ENCODE peak calls at places on chromosomes 1 and 21, in five cellular contexts. One of them, this sample, is unnamed. For H3K4me1, the result is how much of the 10 kb centered on the place peaks cover.

GRCh38 chr1:151157067-151157531 is 650 bp downstream of the TNFAIP8L2 start:
- DNase-seq in aorta: peak
- DNase-seq in spleen: peak
- DNase-seq in GM23338: no peak
- DNase-seq in endothelial cell of umbilical vein: no peak
- DNase-seq in this sample: no peak

GRCh38 chr1:29607236-29607635 is 370.9 kb downstream of the PTPRU start:
- DNase-seq in aorta: no peak
- DNase-seq in spleen: no peak
- DNase-seq in GM23338: peak
- DNase-seq in endothelial cell of umbilical vein: no peak
- DNase-seq in this sample: no peak

GRCh38 chr1:121408354-121408753 is 223.6 kb downstream of the SRGAP2C start:
- DNase-seq in aorta: no peak
- DNase-seq in spleen: no peak
- DNase-seq in GM23338: no peak
- DNase-seq in endothelial cell of umbilical vein: no peak
- DNase-seq in this sample: no peak

GRCh38 chr1:115400891-115401290 is 62.8 kb upstream of the NGF start:
- DNase-seq in aorta: no peak
- DNase-seq in spleen: no peak
- DNase-seq in GM23338: no peak
- DNase-seq in endothelial cell of umbilical vein: no peak
- DNase-seq in this sample: no peak

GRCh38 chr1:197955486-197956394 is 38.6 kb downstream of the LHX9 start:
- DNase-seq in aorta: no peak
- DNase-seq in spleen: no peak
- DNase-seq in GM23338: no peak
- DNase-seq in endothelial cell of umbilical vein: no peak
- DNase-seq in this sample: no peak

GRCh38 chr1:75677443-75677842 is 47.1 kb upstream of the ACADM start:
- DNase-seq in aorta: no peak
- DNase-seq in spleen: no peak
- DNase-seq in GM23338: no peak
- DNase-seq in endothelial cell of umbilical vein: no peak
- DNase-seq in this sample: no peak

GRCh38 chr1:165257969-165258459 is 98.5 kb downstream of the LMX1A start:
- DNase-seq in aorta: peak
- DNase-seq in spleen: no peak
- DNase-seq in GM23338: peak
- DNase-seq in endothelial cell of umbilical vein: peak
- DNase-seq in this sample: peak

GRCh38 chr1:66090863-66091457 is 298.3 kb downstream of the PDE4B start:
- DNase-seq in aorta: no peak
- DNase-seq in spleen: no peak
- DNase-seq in GM23338: peak
- DNase-seq in endothelial cell of umbilical vein: no peak
- DNase-seq in this sample: peak

GRCh38 chr1:77976433-77977076 is 2.3 kb downstream of the FUBP1 start:
- DNase-seq in aorta: no peak
- DNase-seq in spleen: no peak
- DNase-seq in GM23338: no peak
- DNase-seq in endothelial cell of umbilical vein: peak
- DNase-seq in this sample: peak

GRCh38 chr1:109762039-109762585 is 1.6 kb downstream of the EPS8L3 start:
- DNase-seq in aorta: peak
- DNase-seq in spleen: no peak
- DNase-seq in GM23338: no peak
- DNase-seq in endothelial cell of umbilical vein: no peak
- DNase-seq in this sample: no peak

GRCh38 chr1:167790117-167790516 is 68.3 kb downstream of the MPZL1 start:
- DNase-seq in aorta: no peak
- DNase-seq in spleen: no peak
- DNase-seq in GM23338: no peak
- DNase-seq in endothelial cell of umbilical vein: no peak
- DNase-seq in this sample: no peak

GRCh38 chr21:45085700-45086099 is 11.3 kb downstream of the ADARB1 start:
- DNase-seq in aorta: no peak
- DNase-seq in spleen: no peak
- DNase-seq in GM23338: no peak
- DNase-seq in endothelial cell of umbilical vein: no peak
- DNase-seq in this sample: no peak

GRCh38 chr1:6348511-6349191 is 44.9 kb downstream of the ACOT7 start:
- DNase-seq in aorta: no peak
- DNase-seq in spleen: peak
- DNase-seq in GM23338: no peak
- DNase-seq in endothelial cell of umbilical vein: peak
- DNase-seq in this sample: peak

GRCh38 chr1:159177273-159177907 is 6.0 kb downstream of the CADM3 start:
- DNase-seq in aorta: no peak
- DNase-seq in spleen: no peak
- DNase-seq in GM23338: peak
- DNase-seq in endothelial cell of umbilical vein: peak
- DNase-seq in this sample: peak

GRCh38 chr1:24111264-24111997 is 504 bp downstream of the MYOM3 start:
- DNase-seq in aorta: peak
- DNase-seq in spleen: peak
- DNase-seq in GM23338: no peak
- DNase-seq in endothelial cell of umbilical vein: peak
- DNase-seq in this sample: no peak

GRCh38 chr1:211133393-211133840 is 531 bp downstream of the KCNH1 start:
- DNase-seq in aorta: peak
- DNase-seq in spleen: peak
- DNase-seq in GM23338: peak
- DNase-seq in endothelial cell of umbilical vein: no peak
- DNase-seq in this sample: peak

GRCh38 chr1:111279144-111279543 is 11.5 kb upstream of the CHIA start:
- DNase-seq in aorta: no peak
- DNase-seq in spleen: no peak
- DNase-seq in GM23338: no peak
- DNase-seq in endothelial cell of umbilical vein: no peak
- DNase-seq in this sample: no peak

GRCh38 chr1:225354906-225355305 is 72.9 kb downstream of the LBR start:
- DNase-seq in aorta: no peak
- DNase-seq in spleen: no peak
- DNase-seq in GM23338: no peak
- DNase-seq in endothelial cell of umbilical vein: no peak
- DNase-seq in this sample: no peak

GRCh38 chr21:33703750-33704606 is 61.7 kb downstream of the ITSN1 start:
- DNase-seq in aorta: no peak
- DNase-seq in spleen: no peak
- DNase-seq in GM23338: peak
- DNase-seq in endothelial cell of umbilical vein: peak
- DNase-seq in this sample: no peak

GRCh38 chr1:204806943-204807624 is 63.6 kb upstream of the NFASC start:
- DNase-seq in aorta: peak
- DNase-seq in spleen: peak
- DNase-seq in GM23338: peak
- DNase-seq in endothelial cell of umbilical vein: peak
- DNase-seq in this sample: peak

GRCh38 chr1:179754031-179754624 is 11.0 kb downstream of the FAM163A start:
- DNase-seq in aorta: no peak
- DNase-seq in spleen: no peak
- DNase-seq in GM23338: no peak
- DNase-seq in endothelial cell of umbilical vein: no peak
- DNase-seq in this sample: peak

GRCh38 chr1:225378880-225379279 is 49.0 kb downstream of the LBR start:
- DNase-seq in aorta: no peak
- DNase-seq in spleen: no peak
- DNase-seq in GM23338: peak
- DNase-seq in endothelial cell of umbilical vein: no peak
- DNase-seq in this sample: peak

GRCh38 chr1:198892065-198892464 is 253.2 kb downstream of the PTPRC start:
- DNase-seq in aorta: no peak
- DNase-seq in spleen: no peak
- DNase-seq in GM23338: peak
- DNase-seq in endothelial cell of umbilical vein: peak
- DNase-seq in this sample: peak

GRCh38 chr21:36156815-36157670 is at the start of gene DOP1B:
- DNase-seq in aorta: no peak
- DNase-seq in spleen: no peak
- DNase-seq in GM23338: peak
- DNase-seq in endothelial cell of umbilical vein: peak
- DNase-seq in this sample: peak

GRCh38 chr1:34885405-34886247 is 26.1 kb upstream of the SMIM12 start:
- DNase-seq in aorta: peak
- DNase-seq in spleen: no peak
- DNase-seq in GM23338: peak
- DNase-seq in endothelial cell of umbilical vein: peak
- DNase-seq in this sample: peak

GRCh38 chr1:155241851-155242264 is 13.4 kb downstream of the ENTREP3 start:
- DNase-seq in aorta: no peak
- DNase-seq in spleen: no peak
- DNase-seq in GM23338: no peak
- DNase-seq in endothelial cell of umbilical vein: no peak
- DNase-seq in this sample: no peak

GRCh38 chr1:99652881-99653281 is 7.0 kb downstream of the PALMD start:
- DNase-seq in aorta: no peak
- DNase-seq in spleen: no peak
- DNase-seq in GM23338: peak
- DNase-seq in endothelial cell of umbilical vein: peak
- DNase-seq in this sample: no peak

GRCh38 chr1:44355582-44356305 is 687 bp upstream of the ERI3 start:
- DNase-seq in aorta: no peak
- DNase-seq in spleen: no peak
- DNase-seq in GM23338: no peak
- DNase-seq in endothelial cell of umbilical vein: no peak
- DNase-seq in this sample: no peak
- H3K27ac ChIP-seq in aorta: no peak
- H3K27ac ChIP-seq in spleen: no peak
- H3K27ac ChIP-seq in GM23338: no peak
- H3K27ac ChIP-seq in endothelial cell of umbilical vein: no peak
- H3K27ac ChIP-seq in this sample: no peak

DNA sequence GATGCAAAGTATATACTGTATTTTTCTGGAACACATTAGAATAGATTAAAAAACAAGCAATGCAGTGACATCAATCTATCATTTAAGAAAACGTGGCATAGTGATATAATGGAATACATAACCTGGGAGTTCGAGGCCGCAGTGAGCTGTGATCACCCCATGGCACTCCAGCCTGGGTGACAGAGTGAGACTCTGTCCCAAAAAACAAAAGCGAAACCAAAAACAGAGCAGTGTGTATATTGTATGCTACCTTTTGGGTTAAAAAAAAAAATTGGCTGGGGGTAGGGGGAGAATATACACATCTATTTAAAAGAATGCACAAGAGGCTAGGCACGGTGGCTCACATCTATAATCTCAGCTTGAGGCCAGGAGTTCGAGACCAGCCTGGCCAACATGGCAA is 13.5 kb downstream of the SLC2A1 start:
- DNase-seq in aorta: no peak
- DNase-seq in spleen: no peak
- DNase-seq in GM23338: no peak
- DNase-seq in endothelial cell of umbilical vein: no peak
- DNase-seq in this sample: no peak
- H3K4me1 ChIP-seq in aorta: under half
- H3K4me1 ChIP-seq in spleen: half or more
- H3K4me1 ChIP-seq in GM23338: under half
- H3K4me1 ChIP-seq in endothelial cell of umbilical vein: under half
- H3K4me1 ChIP-seq in this sample: under half

GRCh38 chr1:158002630-158003408 is 9.4 kb downstream of the KIRREL1 start:
- DNase-seq in aorta: no peak
- DNase-seq in spleen: no peak
- DNase-seq in GM23338: peak
- DNase-seq in endothelial cell of umbilical vein: no peak
- DNase-seq in this sample: peak
- H3K27ac ChIP-seq in aorta: peak
- H3K27ac ChIP-seq in spleen: no peak
- H3K27ac ChIP-seq in GM23338: peak
- H3K27ac ChIP-seq in endothelial cell of umbilical vein: no peak
- H3K27ac ChIP-seq in this sample: peak

DNA sequence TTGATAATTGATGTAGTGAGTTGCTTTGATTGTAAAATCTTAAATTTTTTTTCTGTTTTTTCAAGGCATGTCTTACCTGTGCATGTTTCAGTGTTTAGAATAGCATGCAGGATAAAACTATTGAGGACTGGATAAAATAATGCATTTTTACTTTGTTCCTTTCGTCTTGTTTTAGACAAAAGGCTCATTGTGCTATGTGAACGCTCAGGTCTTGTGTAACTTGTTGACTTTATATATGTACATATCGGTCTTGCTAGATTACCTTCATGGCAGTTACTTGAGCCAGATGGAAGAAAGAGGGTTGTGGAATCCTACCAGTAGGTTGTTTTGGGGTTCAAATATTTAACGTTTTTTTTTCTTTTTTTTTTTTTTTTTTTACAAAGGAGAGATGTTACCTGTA is 7.0 kb downstream of the NFIA start:
- DNase-seq in aorta: no peak
- DNase-seq in spleen: no peak
- DNase-seq in GM23338: no peak
- DNase-seq in endothelial cell of umbilical vein: no peak
- DNase-seq in this sample: no peak
- H3K4me1 ChIP-seq in aorta: under half
- H3K4me1 ChIP-seq in spleen: half or more
- H3K4me1 ChIP-seq in GM23338: under half
- H3K4me1 ChIP-seq in endothelial cell of umbilical vein: under half
- H3K4me1 ChIP-seq in this sample: half or more

DNA sequence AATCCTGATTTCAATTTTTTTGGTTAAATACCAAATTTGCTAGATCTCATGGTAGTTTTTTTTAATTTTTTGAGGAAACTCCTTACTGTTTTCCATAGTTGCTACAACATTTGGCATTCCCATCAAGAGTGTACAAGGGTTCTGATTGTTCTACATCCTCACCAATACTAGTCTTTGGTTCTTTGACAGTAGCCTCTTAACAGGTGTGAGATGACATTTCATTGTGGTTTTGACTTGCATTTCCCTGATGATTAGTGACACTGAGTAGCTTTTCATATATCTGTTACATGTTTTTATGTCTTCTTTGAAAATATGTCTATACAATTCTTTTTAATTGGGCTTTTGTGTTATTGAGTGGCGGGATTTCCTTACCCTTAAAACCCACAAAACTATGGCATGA is 20.9 kb upstream of the RGS13 start:
- DNase-seq in aorta: no peak
- DNase-seq in spleen: no peak
- DNase-seq in GM23338: no peak
- DNase-seq in endothelial cell of umbilical vein: no peak
- DNase-seq in this sample: no peak
- H3K27ac ChIP-seq in aorta: no peak
- H3K27ac ChIP-seq in spleen: no peak
- H3K27ac ChIP-seq in GM23338: no peak
- H3K27ac ChIP-seq in endothelial cell of umbilical vein: no peak
- H3K27ac ChIP-seq in this sample: no peak

GRCh38 chr1:207833956-207834660 is 76.8 kb downstream of the CD34 start:
- DNase-seq in aorta: no peak
- DNase-seq in spleen: no peak
- DNase-seq in GM23338: no peak
- DNase-seq in endothelial cell of umbilical vein: no peak
- DNase-seq in this sample: no peak
- H3K4me1 ChIP-seq in aorta: under half
- H3K4me1 ChIP-seq in spleen: half or more
- H3K4me1 ChIP-seq in GM23338: under half
- H3K4me1 ChIP-seq in endothelial cell of umbilical vein: under half
- H3K4me1 ChIP-seq in this sample: under half

GRCh38 chr1:46180082-46180616 is 3.9 kb upstream of the P3R3URF start:
- DNase-seq in aorta: peak
- DNase-seq in spleen: no peak
- DNase-seq in GM23338: peak
- DNase-seq in endothelial cell of umbilical vein: no peak
- DNase-seq in this sample: no peak
- H3K27ac ChIP-seq in aorta: no peak
- H3K27ac ChIP-seq in spleen: no peak
- H3K27ac ChIP-seq in GM23338: no peak
- H3K27ac ChIP-seq in endothelial cell of umbilical vein: no peak
- H3K27ac ChIP-seq in this sample: no peak